ENCODE peak calls at places on chromosomes 4 and X, in six cellular contexts. J is NCI-H187 treated with DMSO at 0.1 percent for 48 hours; L is NCI-H524 treated with DMSO at 0.1 percent for 48 hours; O is stimulated activated CD8-positive, alpha-beta memory T cell treated with anti-CD3 and anti-CD28 coated beads, Interleukin-4, amount 100 ng/mL, for 1 hour; E is choroid plexus epithelial cell; U is ovary. G is an unnamed sample.

GRCh38 chr4:139921551-139922184 is 232.3 kb downstream of the MAML3 start:
- DNase-seq in O (no peak), E (no peak), U (no peak), J (peak; percentile 78), L (peak; percentile 22), G (no peak)

GRCh38 chrX:131802836-131803626 is 220.1 kb upstream of the STK26 start:
- DNase-seq in U (peak; percentile 86), J (peak; percentile 14), E (no peak), O (no peak), L (no peak), G (peak; percentile 76)

GRCh38 chr4:110087116-110087708 is 111.2 kb downstream of the ELOVL6 start:
- DNase-seq in J (no peak), U (no peak), L (no peak), E (peak; percentile 84), O (no peak), G (no peak)

GRCh38 chr4:35087216-35087615 is 1157.1 kb downstream of the ARAP2 start:
- DNase-seq in U (no peak), L (no peak), J (no peak), O (no peak), E (no peak), G (no peak)

GRCh38 chrX:124023838-124024238 is 62.3 kb downstream of the STAG2 start:
- DNase-seq in U (no peak), E (peak; percentile 35), L (no peak), O (no peak), J (no peak), G (no peak)

GRCh38 chrX:131617182-131617581 is 73.3 kb downstream of the OR13H1 start:
- DNase-seq in L (no peak), U (no peak), O (no peak), J (no peak), E (no peak), G (no peak)

GRCh38 chr4:2377241-2377640 is 41.2 kb downstream of the ZFYVE28 start:
- DNase-seq in O (no peak), E (no peak), L (no peak), J (no peak), U (no peak), G (no peak)

GRCh38 chr4:155011163-155011825 is 197.1 kb upstream of the NPY2R start:
- DNase-seq in O (no peak), L (no peak), E (no peak), U (no peak), J (no peak), G (no peak)

GRCh38 chr4:84994280-84994679 is 27.8 kb upstream of the WDFY3 start:
- DNase-seq in O (no peak), L (no peak), E (no peak), U (no peak), J (no peak), G (no peak)

GRCh38 chr4:5722328-5722727 is 11.3 kb downstream of the EVC start:
- DNase-seq in O (no peak), E (no peak), U (no peak), L (no peak), J (no peak), G (no peak)

GRCh38 chr4:74625981-74626380 is 168.3 kb downstream of the BTC start:
- DNase-seq in O (no peak), E (no peak), J (no peak), L (no peak), U (no peak), G (no peak)

GRCh38 chrX:47030339-47030738 is 47.9 kb upstream of the RGN start:
- DNase-seq in E (peak; percentile 78), O (no peak), U (no peak), L (peak; percentile 9), J (no peak), G (no peak)

GRCh38 chr4:113212613-113213012 is 163.2 kb downstream of the ANK2 start:
- DNase-seq in O (no peak), L (no peak), J (no peak), E (no peak), U (no peak), G (no peak)

GRCh38 chrX:139881130-139881529 is 51.7 kb downstream of the ATP11C start:
- DNase-seq in L (no peak), E (peak; percentile 58), U (no peak), J (no peak), O (no peak), G (no peak)

GRCh38 chr4:114005569-114006442 is 26.4 kb upstream of the ARSJ start:
- DNase-seq in J (no peak), O (no peak), E (peak; percentile 56), L (no peak), U (no peak), G (no peak)

GRCh38 chrX:18010251-18010650 is 149.2 kb upstream of the RAI2 start:
- DNase-seq in U (no peak), L (no peak), E (no peak), J (no peak), O (no peak), G (no peak)

GRCh38 chr4:2785613-2786012 is 7.3 kb upstream of the SH3BP2 start:
- DNase-seq in E (peak; percentile 34), J (no peak), U (no peak), L (no peak), O (no peak), G (no peak)

GRCh38 chrX:47579537-47579936 is 2.7 kb upstream of the TIMP1 start:
- DNase-seq in L (no peak), J (no peak), U (no peak), E (peak; percentile 87), O (no peak), G (no peak)